ENCODE peak calls at places on chromosomes 2 and 18, in five cellular contexts. E, I, N, A and Y are unnamed samples.

GRCh38 chr2:204315236-204315662 is 230.0 kb upstream of the PARD3B start:
- DNase-seq in E (no peak), I (no peak), N (no peak), A (no peak), Y (no peak)

GRCh38 chr2:241803387-241804325 is 5.3 kb upstream of the NEU4 start:
- DNase-seq in E (peak), I (peak), N (no peak), A (peak), Y (peak)

GRCh38 chr2:196143641-196144236 is 27.6 kb downstream of the STK17B start:
- DNase-seq in E (no peak), I (no peak), N (no peak), A (no peak), Y (no peak)

GRCh38 chr18:79800353-79801180 is 2.8 kb downstream of the KCNG2 start:
- DNase-seq in E (no peak), I (peak), N (no peak), A (no peak), Y (peak)

GRCh38 chr2:71389379-71390072 is 57.9 kb downstream of the ZNF638 start:
- DNase-seq in E (peak), I (no peak), N (no peak), A (no peak), Y (no peak)

GRCh38 chr2:216315817-216316603 is 56.3 kb downstream of the MARCHF4 start:
- DNase-seq in E (peak), I (no peak), N (peak), A (no peak), Y (no peak)

GRCh38 chr2:136310005-136310495 is 192.1 kb upstream of the CXCR4 start:
- DNase-seq in E (no peak), I (no peak), N (no peak), A (peak), Y (no peak)

GRCh38 chr2:172484253-172484652 is 56.9 kb downstream of the ITGA6 start:
- DNase-seq in E (peak), I (no peak), N (no peak), A (no peak), Y (no peak)

GRCh38 chr2:238168196-238168815 is 9.5 kb downstream of the ERFE start:
- DNase-seq in E (no peak), I (no peak), N (no peak), A (no peak), Y (peak)

GRCh38 chr2:128439231-128440086 is 120.8 kb upstream of the HS6ST1 start:
- DNase-seq in E (no peak), I (peak), N (no peak), A (no peak), Y (peak)

GRCh38 chr2:191917430-191917881 is 70.6 kb upstream of the CAVIN2 start:
- DNase-seq in E (no peak), I (no peak), N (no peak), A (no peak), Y (no peak)

GRCh38 chr2:30655211-30655610 is 152.0 kb downstream of the CAPN13 start:
- DNase-seq in E (no peak), I (no peak), N (no peak), A (no peak), Y (no peak)

GRCh38 chr2:195535911-195536522 is 121.0 kb upstream of the SLC39A10 start:
- DNase-seq in E (no peak), I (peak), N (no peak), A (peak), Y (peak)

GRCh38 chr2:219325657-219326056 is 6.9 kb downstream of the RESP18 start:
- DNase-seq in E (no peak), I (no peak), N (no peak), A (no peak), Y (no peak)

GRCh38 chr18:61237529-61237928 is 95.7 kb upstream of the CDH20 start:
- DNase-seq in E (no peak), I (no peak), N (no peak), A (no peak), Y (no peak)

GRCh38 chr2:106189325-106189724 is 4.8 kb downstream of the UXS1 start:
- DNase-seq in E (no peak), I (no peak), N (no peak), A (no peak), Y (no peak)

GRCh38 chr2:241158546-241158900 is 8.3 kb downstream of the PPP1R7 start:
- DNase-seq in E (no peak), I (no peak), N (no peak), A (no peak), Y (no peak)

GRCh38 chr18:46756559-46757201 is at the start of gene ST8SIA5:
- DNase-seq in E (no peak), I (peak), N (peak), A (peak), Y (no peak)

GRCh38 chr2:132881540-132881939 is 211.5 kb upstream of the LYPD1 start:
- DNase-seq in E (no peak), I (no peak), N (no peak), A (no peak), Y (no peak)

GRCh38 chr2:1972428-1972827 is 228.1 kb upstream of the PXDN start:
- DNase-seq in E (peak), I (no peak), N (no peak), A (no peak), Y (no peak)

GRCh38 chr2:184879671-184880070 is 281.3 kb downstream of the ZNF804A start:
- DNase-seq in E (peak), I (no peak), N (no peak), A (no peak), Y (no peak)

GRCh38 chr2:127479219-127479825 is 47.0 kb downstream of the IWS1 start:
- DNase-seq in E (peak), I (no peak), N (peak), A (peak), Y (no peak)

GRCh38 chr2:209005371-209005770 is 418.5 kb upstream of the MAP2 start:
- DNase-seq in E (no peak), I (no peak), N (no peak), A (no peak), Y (no peak)

GRCh38 chr2:85288244-85288725 is 39.5 kb downstream of the TGOLN2 start:
- DNase-seq in E (peak), I (no peak), N (peak), A (no peak), Y (no peak)

GRCh38 chr2:159736048-159736447 is 23.7 kb downstream of the MARCHF7 start:
- DNase-seq in E (peak), I (no peak), N (no peak), A (no peak), Y (no peak)

GRCh38 chr2:19371996-19372582 is 13.7 kb upstream of the OSR1 start:
- DNase-seq in E (peak), I (no peak), N (no peak), A (no peak), Y (no peak)

GRCh38 chr2:39991298-39991697 is 212.2 kb upstream of the THUMPD2 start:
- DNase-seq in E (peak), I (no peak), N (no peak), A (no peak), Y (no peak)

GRCh38 chr2:227248876-227249275 is 76.2 kb upstream of the MFF start:
- DNase-seq in E (no peak), I (no peak), N (no peak), A (no peak), Y (no peak)

GRCh38 chr2:173193925-173194324 is 118.3 kb downstream of the MAP3K20 start:
- DNase-seq in E (peak), I (no peak), N (peak), A (no peak), Y (no peak)

GRCh38 chr2:85435986-85436835 is 17.7 kb downstream of the SH2D6 start:
- DNase-seq in E (no peak), I (no peak), N (no peak), A (no peak), Y (no peak)

GRCh38 chr2:241857572-241858121 is 1.0 kb downstream of the PDCD1 start:
- DNase-seq in E (no peak), I (peak), N (no peak), A (peak), Y (peak)

GRCh38 chr2:101779190-101779589 is 81.7 kb downstream of the MAP4K4 start:
- DNase-seq in E (no peak), I (no peak), N (no peak), A (no peak), Y (no peak)

GRCh38 chr2:147424766-147425165 is 420.1 kb upstream of the ACVR2A start:
- DNase-seq in E (no peak), I (no peak), N (no peak), A (no peak), Y (no peak)

GRCh38 chr2:213229814-213230213 is 54.5 kb upstream of the SPAG16 start:
- DNase-seq in E (peak), I (no peak), N (no peak), A (no peak), Y (no peak)

GRCh38 chr2:241773511-241774418 is 2.9 kb upstream of the GAL3ST2 start:
- DNase-seq in E (no peak), I (no peak), N (no peak), A (no peak), Y (peak)

GRCh38 chr18:74290831-74291770 is 662 bp downstream of the CYB5A start:
- DNase-seq in E (peak), I (peak), N (peak), A (peak), Y (peak)
- TF ChIP-seq CTCF in E (no peak), I (no peak), N (peak), A (no peak), Y (peak)

GRCh38 chr2:6865346-6866238 is at the start of gene CMPK2:
- DNase-seq in E (peak), I (peak), N (peak), A (peak), Y (peak)
- TF ChIP-seq CTCF in E (no peak), I (no peak), N (no peak), A (peak), Y (peak)

GRCh38 chr2:58762176-58762781 is 521.2 kb upstream of the FANCL start:
- DNase-seq in E (peak), I (peak), N (peak), A (no peak), Y (peak)
- TF ChIP-seq CTCF in E (peak), I (peak), N (peak), A (peak), Y (peak)

GRCh38 chr18:26803643-26804042 is 61.9 kb downstream of the AQP4 start:
- DNase-seq in E (no peak), I (no peak), N (no peak), A (no peak), Y (no peak)
- TF ChIP-seq CTCF in E (no peak), I (no peak), N (peak), A (no peak), Y (peak)